ENCODE peak calls at places on chromosome 4, in seven cellular contexts. One of them, this sample, is unnamed.
A peak's percentile ranks its signal among the peaks of the same experiment; 100 is the strongest.

GRCh38 chr4:147492301-147492700 is 11.4 kb downstream of the EDNRA start:
- DNase-seq in Panc1: no peak
- DNase-seq in DMS 273 treated with DMSO at 0.1 percent for 48 hours: no peak
- DNase-seq in AML-193: no peak
- DNase-seq in NCI-H2029 treated with DMSO at 0.1 percent for 48 hours: no peak
- DNase-seq in Daoy: no peak
- DNase-seq in ovary: no peak
- DNase-seq in this sample: no peak

GRCh38 chr4:13627185-13627605 is 330 bp downstream of the BOD1L1 start:
- DNase-seq in NCI-H2029 treated with DMSO at 0.1 percent for 48 hours: no peak
- DNase-seq in AML-193: no peak
- DNase-seq in ovary: no peak
- DNase-seq in Panc1: no peak
- DNase-seq in DMS 273 treated with DMSO at 0.1 percent for 48 hours: no peak
- DNase-seq in Daoy: no peak
- DNase-seq in this sample: peak; percentile 58

GRCh38 chr4:100882661-100883060 is 364.8 kb upstream of the EMCN start:
- DNase-seq in DMS 273 treated with DMSO at 0.1 percent for 48 hours: no peak
- DNase-seq in ovary: no peak
- DNase-seq in NCI-H2029 treated with DMSO at 0.1 percent for 48 hours: no peak
- DNase-seq in Daoy: no peak
- DNase-seq in AML-193: no peak
- DNase-seq in Panc1: no peak
- DNase-seq in this sample: no peak

GRCh38 chr4:109760682-109761081 is 30.8 kb upstream of the PLA2G12A start:
- DNase-seq in Daoy: no peak
- DNase-seq in AML-193: no peak
- DNase-seq in NCI-H2029 treated with DMSO at 0.1 percent for 48 hours: no peak
- DNase-seq in DMS 273 treated with DMSO at 0.1 percent for 48 hours: no peak
- DNase-seq in Panc1: no peak
- DNase-seq in ovary: no peak
- DNase-seq in this sample: no peak

GRCh38 chr4:76271248-76271647 is 19.7 kb downstream of the FAM47E start:
- DNase-seq in Daoy: no peak
- DNase-seq in ovary: no peak
- DNase-seq in AML-193: no peak
- DNase-seq in Panc1: no peak
- DNase-seq in DMS 273 treated with DMSO at 0.1 percent for 48 hours: no peak
- DNase-seq in NCI-H2029 treated with DMSO at 0.1 percent for 48 hours: no peak
- DNase-seq in this sample: no peak

GRCh38 chr4:166324321-166324720 is 451.3 kb downstream of the TLL1 start:
- DNase-seq in NCI-H2029 treated with DMSO at 0.1 percent for 48 hours: no peak
- DNase-seq in Panc1: no peak
- DNase-seq in AML-193: peak; percentile 29
- DNase-seq in ovary: no peak
- DNase-seq in Daoy: peak; percentile 17
- DNase-seq in DMS 273 treated with DMSO at 0.1 percent for 48 hours: no peak
- DNase-seq in this sample: no peak

GRCh38 chr4:1337951-1338751 is 8.9 kb upstream of the UVSSA start:
- DNase-seq in DMS 273 treated with DMSO at 0.1 percent for 48 hours: no peak
- DNase-seq in AML-193: no peak
- DNase-seq in Daoy: no peak
- DNase-seq in Panc1: no peak
- DNase-seq in ovary: no peak
- DNase-seq in NCI-H2029 treated with DMSO at 0.1 percent for 48 hours: no peak
- DNase-seq in this sample: no peak

GRCh38 chr4:40325406-40326019 is 9.6 kb upstream of the CHRNA9 start:
- DNase-seq in DMS 273 treated with DMSO at 0.1 percent for 48 hours: peak; percentile 30
- DNase-seq in NCI-H2029 treated with DMSO at 0.1 percent for 48 hours: peak; percentile 52
- DNase-seq in ovary: peak; percentile 32
- DNase-seq in Panc1: no peak
- DNase-seq in AML-193: peak; percentile 62
- DNase-seq in Daoy: peak; percentile 55
- DNase-seq in this sample: no peak

GRCh38 chr4:87103691-87104187 is 116.7 kb downstream of the KLHL8 start:
- DNase-seq in Daoy: peak; percentile 6
- DNase-seq in DMS 273 treated with DMSO at 0.1 percent for 48 hours: no peak
- DNase-seq in ovary: no peak
- DNase-seq in AML-193: no peak
- DNase-seq in Panc1: no peak
- DNase-seq in NCI-H2029 treated with DMSO at 0.1 percent for 48 hours: no peak
- DNase-seq in this sample: no peak

GRCh38 chr4:120071192-120071795 is 4.6 kb upstream of the MAD2L1 start:
- DNase-seq in DMS 273 treated with DMSO at 0.1 percent for 48 hours: no peak
- DNase-seq in Daoy: no peak
- DNase-seq in ovary: no peak
- DNase-seq in Panc1: peak; percentile 33
- DNase-seq in NCI-H2029 treated with DMSO at 0.1 percent for 48 hours: peak; percentile 17
- DNase-seq in AML-193: peak; percentile 56
- DNase-seq in this sample: no peak

GRCh38 chr4:158193171-158193749 is 17.0 kb upstream of the TMEM144 start:
- DNase-seq in NCI-H2029 treated with DMSO at 0.1 percent for 48 hours: no peak
- DNase-seq in DMS 273 treated with DMSO at 0.1 percent for 48 hours: no peak
- DNase-seq in ovary: no peak
- DNase-seq in AML-193: peak; percentile 57
- DNase-seq in Panc1: no peak
- DNase-seq in Daoy: no peak
- DNase-seq in this sample: no peak

GRCh38 chr4:183721207-183722081 is 62.4 kb downstream of the TRAPPC11 start:
- DNase-seq in Daoy: no peak
- DNase-seq in AML-193: peak; percentile 41
- DNase-seq in NCI-H2029 treated with DMSO at 0.1 percent for 48 hours: no peak
- DNase-seq in DMS 273 treated with DMSO at 0.1 percent for 48 hours: no peak
- DNase-seq in Panc1: peak; percentile 65
- DNase-seq in ovary: peak; percentile 86
- DNase-seq in this sample: peak; percentile 69

GRCh38 chr4:118927976-118928375 is 39.3 kb downstream of the SYNPO2 start:
- DNase-seq in Daoy: no peak
- DNase-seq in AML-193: no peak
- DNase-seq in ovary: peak; percentile 47
- DNase-seq in DMS 273 treated with DMSO at 0.1 percent for 48 hours: no peak
- DNase-seq in NCI-H2029 treated with DMSO at 0.1 percent for 48 hours: no peak
- DNase-seq in Panc1: no peak
- DNase-seq in this sample: peak; percentile 77

GRCh38 chr4:95835672-95836071 is 4.2 kb upstream of the PDHA2 start:
- DNase-seq in DMS 273 treated with DMSO at 0.1 percent for 48 hours: no peak
- DNase-seq in Panc1: no peak
- DNase-seq in ovary: no peak
- DNase-seq in Daoy: no peak
- DNase-seq in NCI-H2029 treated with DMSO at 0.1 percent for 48 hours: no peak
- DNase-seq in AML-193: no peak
- DNase-seq in this sample: no peak

GRCh38 chr4:88533937-88534750 is 10.6 kb upstream of the PYURF start:
- DNase-seq in Daoy: peak; percentile 65
- DNase-seq in ovary: no peak
- DNase-seq in NCI-H2029 treated with DMSO at 0.1 percent for 48 hours: no peak
- DNase-seq in DMS 273 treated with DMSO at 0.1 percent for 48 hours: no peak
- DNase-seq in Panc1: no peak
- DNase-seq in AML-193: no peak
- DNase-seq in this sample: no peak

GRCh38 chr4:148312996-148313490 is 129.2 kb downstream of the NR3C2 start:
- DNase-seq in Daoy: no peak
- DNase-seq in NCI-H2029 treated with DMSO at 0.1 percent for 48 hours: no peak
- DNase-seq in DMS 273 treated with DMSO at 0.1 percent for 48 hours: no peak
- DNase-seq in AML-193: no peak
- DNase-seq in Panc1: no peak
- DNase-seq in ovary: no peak
- DNase-seq in this sample: no peak

GRCh38 chr4:40350627-40351227 is 15.6 kb downstream of the CHRNA9 start:
- DNase-seq in DMS 273 treated with DMSO at 0.1 percent for 48 hours: no peak
- DNase-seq in AML-193: no peak
- DNase-seq in Panc1: no peak
- DNase-seq in Daoy: no peak
- DNase-seq in NCI-H2029 treated with DMSO at 0.1 percent for 48 hours: no peak
- DNase-seq in ovary: no peak
- DNase-seq in this sample: no peak

GRCh38 chr4:126790633-126791032 is 842.1 kb upstream of the INTU start:
- DNase-seq in ovary: no peak
- DNase-seq in AML-193: no peak
- DNase-seq in Panc1: no peak
- DNase-seq in NCI-H2029 treated with DMSO at 0.1 percent for 48 hours: no peak
- DNase-seq in Daoy: no peak
- DNase-seq in DMS 273 treated with DMSO at 0.1 percent for 48 hours: no peak
- DNase-seq in this sample: no peak

GRCh38 chr4:43423276-43423675 is 530.8 kb downstream of the GRXCR1 start:
- DNase-seq in Panc1: no peak
- DNase-seq in AML-193: no peak
- DNase-seq in Daoy: no peak
- DNase-seq in DMS 273 treated with DMSO at 0.1 percent for 48 hours: no peak
- DNase-seq in NCI-H2029 treated with DMSO at 0.1 percent for 48 hours: no peak
- DNase-seq in ovary: no peak
- DNase-seq in this sample: no peak

GRCh38 chr4:165403667-165404066 is 24.9 kb downstream of the CPE start:
- DNase-seq in ovary: no peak
- DNase-seq in AML-193: no peak
- DNase-seq in Panc1: no peak
- DNase-seq in Daoy: no peak
- DNase-seq in NCI-H2029 treated with DMSO at 0.1 percent for 48 hours: no peak
- DNase-seq in DMS 273 treated with DMSO at 0.1 percent for 48 hours: peak; percentile 37
- DNase-seq in this sample: no peak

GRCh38 chr4:153987291-153987690 is 198.4 kb upstream of the SFRP2 start:
- DNase-seq in Daoy: no peak
- DNase-seq in AML-193: no peak
- DNase-seq in NCI-H2029 treated with DMSO at 0.1 percent for 48 hours: no peak
- DNase-seq in ovary: no peak
- DNase-seq in DMS 273 treated with DMSO at 0.1 percent for 48 hours: no peak
- DNase-seq in Panc1: no peak
- DNase-seq in this sample: no peak

GRCh38 chr4:80610845-80611244 is 275.3 kb downstream of the CFAP299 start:
- DNase-seq in NCI-H2029 treated with DMSO at 0.1 percent for 48 hours: no peak
- DNase-seq in DMS 273 treated with DMSO at 0.1 percent for 48 hours: no peak
- DNase-seq in Panc1: no peak
- DNase-seq in ovary: no peak
- DNase-seq in Daoy: peak; percentile 39
- DNase-seq in AML-193: no peak
- DNase-seq in this sample: no peak

GRCh38 chr4:131054489-131055019 is 1958.6 kb downstream of the C4orf33 start:
- DNase-seq in AML-193: no peak
- DNase-seq in NCI-H2029 treated with DMSO at 0.1 percent for 48 hours: no peak
- DNase-seq in Panc1: no peak
- DNase-seq in DMS 273 treated with DMSO at 0.1 percent for 48 hours: no peak
- DNase-seq in Daoy: no peak
- DNase-seq in ovary: no peak
- DNase-seq in this sample: no peak

GRCh38 chr4:87114245-87115062 is 106.0 kb downstream of the KLHL8 start:
- DNase-seq in ovary: no peak
- DNase-seq in AML-193: no peak
- DNase-seq in Daoy: no peak
- DNase-seq in DMS 273 treated with DMSO at 0.1 percent for 48 hours: no peak
- DNase-seq in Panc1: no peak
- DNase-seq in NCI-H2029 treated with DMSO at 0.1 percent for 48 hours: no peak
- DNase-seq in this sample: no peak

GRCh38 chr4:6394671-6395081 is 77.7 kb downstream of the PPP2R2C start:
- DNase-seq in Daoy: no peak
- DNase-seq in DMS 273 treated with DMSO at 0.1 percent for 48 hours: no peak
- DNase-seq in AML-193: no peak
- DNase-seq in ovary: no peak
- DNase-seq in NCI-H2029 treated with DMSO at 0.1 percent for 48 hours: no peak
- DNase-seq in Panc1: no peak
- DNase-seq in this sample: no peak

GRCh38 chr4:158914178-158914577 is 145.4 kb downstream of the FNIP2 start:
- DNase-seq in ovary: no peak
- DNase-seq in Panc1: no peak
- DNase-seq in Daoy: peak; percentile 27
- DNase-seq in DMS 273 treated with DMSO at 0.1 percent for 48 hours: no peak
- DNase-seq in AML-193: no peak
- DNase-seq in NCI-H2029 treated with DMSO at 0.1 percent for 48 hours: no peak
- DNase-seq in this sample: no peak

GRCh38 chr4:121656269-121656641 is 40.5 kb downstream of the ANXA5 start:
- DNase-seq in DMS 273 treated with DMSO at 0.1 percent for 48 hours: no peak
- DNase-seq in Panc1: peak; percentile 10
- DNase-seq in ovary: peak; percentile 27
- DNase-seq in AML-193: peak; percentile 29
- DNase-seq in NCI-H2029 treated with DMSO at 0.1 percent for 48 hours: no peak
- DNase-seq in Daoy: peak; percentile 47
- DNase-seq in this sample: no peak

GRCh38 chr4:143668930-143669553 is 31.4 kb downstream of the FREM3 start:
- DNase-seq in AML-193: no peak
- DNase-seq in ovary: no peak
- DNase-seq in DMS 273 treated with DMSO at 0.1 percent for 48 hours: no peak
- DNase-seq in Panc1: no peak
- DNase-seq in NCI-H2029 treated with DMSO at 0.1 percent for 48 hours: no peak
- DNase-seq in Daoy: no peak
- DNase-seq in this sample: no peak

GRCh38 chr4:78565971-78566372 is 14.4 kb downstream of the ANXA3 start:
- DNase-seq in DMS 273 treated with DMSO at 0.1 percent for 48 hours: no peak
- DNase-seq in ovary: no peak
- DNase-seq in AML-193: no peak
- DNase-seq in Daoy: peak; percentile 2
- DNase-seq in NCI-H2029 treated with DMSO at 0.1 percent for 48 hours: no peak
- DNase-seq in Panc1: no peak
- DNase-seq in this sample: no peak

GRCh38 chr4:791866-792630 is 33.9 kb downstream of the CPLX1 start:
- DNase-seq in Panc1: no peak
- DNase-seq in Daoy: peak; percentile 57
- DNase-seq in NCI-H2029 treated with DMSO at 0.1 percent for 48 hours: no peak
- DNase-seq in AML-193: no peak
- DNase-seq in ovary: peak; percentile 73
- DNase-seq in DMS 273 treated with DMSO at 0.1 percent for 48 hours: no peak
- DNase-seq in this sample: peak; percentile 80

GRCh38 chr4:110586137-110586850 is 36.6 kb downstream of the PITX2 start:
- DNase-seq in Panc1: peak; percentile 12
- DNase-seq in DMS 273 treated with DMSO at 0.1 percent for 48 hours: peak; percentile 14
- DNase-seq in AML-193: peak; percentile 31
- DNase-seq in ovary: no peak
- DNase-seq in Daoy: peak; percentile 4
- DNase-seq in NCI-H2029 treated with DMSO at 0.1 percent for 48 hours: no peak
- DNase-seq in this sample: no peak

GRCh38 chr4:82613111-82613510 is 51.3 kb upstream of the TMEM150C start:
- DNase-seq in Daoy: no peak
- DNase-seq in ovary: no peak
- DNase-seq in AML-193: no peak
- DNase-seq in NCI-H2029 treated with DMSO at 0.1 percent for 48 hours: no peak
- DNase-seq in DMS 273 treated with DMSO at 0.1 percent for 48 hours: no peak
- DNase-seq in Panc1: no peak
- DNase-seq in this sample: no peak

GRCh38 chr4:109982521-109982920 is 69.8 kb downstream of the EGF start:
- DNase-seq in AML-193: no peak
- DNase-seq in DMS 273 treated with DMSO at 0.1 percent for 48 hours: no peak
- DNase-seq in ovary: no peak
- DNase-seq in NCI-H2029 treated with DMSO at 0.1 percent for 48 hours: no peak
- DNase-seq in Panc1: no peak
- DNase-seq in Daoy: no peak
- DNase-seq in this sample: no peak

GRCh38 chr4:53706422-53707032 is 115.2 kb upstream of the LNX1 start:
- DNase-seq in AML-193: peak; percentile 16
- DNase-seq in Panc1: no peak
- DNase-seq in Daoy: no peak
- DNase-seq in ovary: no peak
- DNase-seq in NCI-H2029 treated with DMSO at 0.1 percent for 48 hours: no peak
- DNase-seq in DMS 273 treated with DMSO at 0.1 percent for 48 hours: no peak
- DNase-seq in this sample: no peak

GRCh38 chr4:15729910-15730533 is 27.2 kb downstream of the BST1 start:
- DNase-seq in ovary: no peak
- DNase-seq in NCI-H2029 treated with DMSO at 0.1 percent for 48 hours: peak; percentile 51
- DNase-seq in Daoy: peak; percentile 30
- DNase-seq in AML-193: peak; percentile 74
- DNase-seq in DMS 273 treated with DMSO at 0.1 percent for 48 hours: peak; percentile 0
- DNase-seq in Panc1: peak; percentile 17
- DNase-seq in this sample: no peak

GRCh38 chr4:34193451-34194154 is 2050.7 kb downstream of the ARAP2 start:
- DNase-seq in AML-193: no peak
- DNase-seq in ovary: no peak
- DNase-seq in Daoy: no peak
- DNase-seq in Panc1: no peak
- DNase-seq in NCI-H2029 treated with DMSO at 0.1 percent for 48 hours: no peak
- DNase-seq in DMS 273 treated with DMSO at 0.1 percent for 48 hours: no peak
- DNase-seq in this sample: no peak

GRCh38 chr4:7335363-7336066 is 99.2 kb downstream of the PSAPL1 start:
- DNase-seq in ovary: peak; percentile 75
- DNase-seq in NCI-H2029 treated with DMSO at 0.1 percent for 48 hours: peak; percentile 24
- DNase-seq in DMS 273 treated with DMSO at 0.1 percent for 48 hours: no peak
- DNase-seq in AML-193: peak; percentile 6
- DNase-seq in Daoy: peak; percentile 71
- DNase-seq in Panc1: no peak
- DNase-seq in this sample: no peak

This sample was measured in aorta.